ENCODE peak calls at places on chromosomes 2 and 18, in four cellular contexts. U, V, J and C are unnamed samples.

GRCh38 chr2:129812071-129812470 is 167.4 kb upstream of the RAB6C start:
- DNase-seq in V (peak), U (no peak), J (no peak), C (no peak)

GRCh38 chr2:59413751-59414570 is 1139.5 kb downstream of the BCL11A start:
- DNase-seq in V (no peak), J (no peak), U (no peak), C (no peak)

GRCh38 chr2:694174-694573 is 17.0 kb upstream of the TMEM18 start:
- DNase-seq in U (no peak), J (no peak), V (no peak), C (no peak)

GRCh38 chr2:121239471-121239870 is 45.5 kb downstream of the TFCP2L1 start:
- DNase-seq in U (no peak), V (no peak), J (no peak), C (no peak)

GRCh38 chr2:230503798-230504197 is 87.8 kb downstream of the SP100 start:
- DNase-seq in U (no peak), J (no peak), V (no peak), C (no peak)

GRCh38 chr2:189018636-189019035 is 44.5 kb downstream of the COL3A1 start:
- DNase-seq in V (no peak), U (no peak), J (no peak), C (no peak)

GRCh38 chr2:50449306-50449705 is 582.6 kb downstream of the NRXN1 start:
- DNase-seq in U (no peak), V (no peak), J (no peak), C (no peak)

GRCh38 chr2:119862127-119862889 is 102.6 kb downstream of the PTPN4 start:
- DNase-seq in V (no peak), U (no peak), J (peak), C (no peak)

GRCh38 chr2:157413342-157414035 is 30.4 kb downstream of the CYTIP start:
- DNase-seq in J (no peak), V (no peak), U (no peak), C (no peak)

GRCh38 chr2:19955544-19956422 is 34.1 kb downstream of the WDR35 start:
- DNase-seq in U (peak), J (peak), V (peak), C (peak)

GRCh38 chr2:101081508-101081907 is 69.7 kb downstream of the TBC1D8 start:
- DNase-seq in V (no peak), J (no peak), U (no peak), C (no peak)

GRCh38 chr2:101152195-101153076 is 1.3 kb upstream of the TBC1D8 start:
- DNase-seq in U (peak), V (peak), J (peak), C (no peak)

GRCh38 chr18:22228930-22229329 is 59.5 kb downstream of the GATA6 start:
- DNase-seq in U (no peak), V (no peak), J (no peak), C (no peak)

GRCh38 chr2:184577741-184578140 is 20.6 kb upstream of the ZNF804A start:
- DNase-seq in J (no peak), U (no peak), V (no peak), C (no peak)

GRCh38 chr2:215677466-215677865 is 241.6 kb upstream of the FN1 start:
- DNase-seq in V (no peak), J (no peak), U (no peak), C (no peak)

GRCh38 chr2:215681799-215682594 is 246.1 kb upstream of the FN1 start:
- DNase-seq in U (no peak), V (no peak), J (no peak), C (no peak)

GRCh38 chr2:215678094-215678493 is 242.2 kb upstream of the FN1 start:
- DNase-seq in U (no peak), V (no peak), J (no peak), C (no peak)

GRCh38 chr2:215683295-215683694 is 247.4 kb upstream of the FN1 start:
- DNase-seq in J (no peak), U (no peak), V (no peak), C (no peak)

DNA sequence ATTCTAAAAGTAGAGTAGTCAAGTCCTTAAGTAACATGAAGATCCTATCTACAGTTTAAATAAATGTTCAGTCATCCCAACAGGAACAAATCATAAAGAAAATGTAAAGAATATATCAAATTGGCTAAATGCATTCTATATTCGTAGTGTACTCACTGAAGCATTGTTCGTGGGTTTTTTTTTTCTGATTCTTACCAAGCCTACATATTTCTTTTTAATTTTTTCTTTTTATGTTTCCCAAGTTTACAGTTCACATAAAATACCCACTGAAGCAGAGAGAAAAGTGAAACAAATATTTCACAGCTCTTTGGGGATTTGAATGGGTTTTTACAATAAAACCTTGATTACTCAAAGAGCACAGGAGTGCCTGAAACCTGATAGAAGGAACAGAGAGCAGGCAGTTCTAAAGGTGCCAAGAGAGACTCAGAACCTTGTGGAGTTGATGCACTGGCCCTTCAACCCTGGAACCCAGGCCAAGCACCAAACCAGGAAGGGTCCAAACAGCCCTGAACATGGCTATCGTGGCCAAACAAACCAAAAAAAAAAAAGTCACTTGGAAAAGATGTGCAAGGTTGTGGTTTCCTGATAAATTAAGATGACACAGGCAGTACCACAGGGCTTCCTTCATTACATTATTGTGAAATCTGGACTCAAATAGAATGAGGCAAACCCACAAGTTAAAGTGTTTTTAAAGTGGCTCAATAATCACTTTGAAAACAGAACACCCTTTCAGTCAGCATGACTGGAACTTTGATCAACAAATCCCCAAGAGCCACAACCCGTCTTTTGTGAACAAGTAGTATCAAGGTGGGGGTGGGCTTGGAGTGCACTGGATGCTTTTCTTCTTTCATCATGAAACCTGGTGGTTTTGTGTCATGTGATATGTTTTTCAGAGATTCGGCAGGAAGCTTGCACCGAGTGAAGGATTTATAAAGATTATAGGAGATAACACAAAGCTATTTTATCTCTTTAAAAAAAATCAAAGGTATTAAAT is 245.0 kb upstream of the FN1 start:
- DNase-seq in U (no peak), J (no peak), V (no peak), C (no peak)
- TF ChIP-seq POLR2A in U (no peak), J (no peak), V (no peak), C (no peak)

DNA sequence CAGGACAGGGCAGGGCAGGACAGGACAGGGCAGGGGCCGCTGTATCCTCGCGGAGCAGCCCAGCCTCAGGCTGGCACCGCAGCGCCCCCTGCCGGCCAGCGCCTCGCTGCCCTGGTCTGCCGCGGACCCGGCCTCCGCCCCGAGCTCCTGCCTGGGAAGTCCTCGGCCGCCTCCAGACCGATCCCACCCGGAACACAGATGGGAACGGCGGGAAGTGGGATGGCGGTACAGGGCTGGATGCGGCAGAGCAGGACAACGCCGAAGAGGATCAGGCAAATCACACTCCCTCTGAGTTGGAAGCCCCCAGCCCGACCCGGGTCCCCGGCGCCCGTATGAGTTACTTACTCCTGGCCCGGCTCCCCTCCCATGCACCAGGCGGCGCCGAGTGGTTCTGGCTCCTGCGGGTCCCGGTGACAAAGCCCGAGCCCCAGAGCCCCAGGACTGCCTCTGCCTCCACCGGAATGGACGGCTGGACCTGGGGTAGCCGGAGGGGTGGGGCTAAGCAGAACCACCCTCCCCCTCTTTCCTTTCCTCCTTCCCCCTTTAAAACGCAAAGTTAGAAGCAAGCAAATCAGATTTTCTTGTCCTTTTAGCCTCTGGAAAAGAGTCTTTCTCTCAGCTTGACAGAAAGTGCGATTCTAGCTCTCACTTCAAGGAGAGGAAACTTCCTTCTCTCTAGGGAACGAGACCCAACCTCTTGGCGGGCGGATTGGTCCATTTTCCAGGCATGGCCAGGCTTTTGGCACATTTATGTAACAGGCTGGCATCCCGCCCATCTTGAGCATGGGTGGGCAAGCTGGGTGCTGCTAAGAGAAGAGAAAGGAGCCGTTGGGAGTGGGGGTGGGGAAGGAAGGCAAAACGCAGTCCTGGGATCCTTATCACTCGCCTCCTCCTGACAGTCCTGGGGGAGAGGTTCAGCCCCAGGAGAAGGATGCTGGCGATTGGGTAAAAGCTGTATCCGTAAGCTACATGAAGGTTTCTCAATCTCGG is at the start of gene TP53I3:
- DNase-seq in U (peak), V (peak), J (peak), C (peak)
- TF ChIP-seq POLR2A in U (peak), V (no peak), J (no peak), C (peak)

GRCh38 chr18:57621252-57621607 is 406 bp downstream of the NARS1 start:
- DNase-seq in V (no peak), U (no peak), J (no peak), C (no peak)

GRCh38 chr18:57624988-57625387 is 3.4 kb upstream of the NARS1 start:
- DNase-seq in U (no peak), V (no peak), J (no peak), C (peak)

DNA sequence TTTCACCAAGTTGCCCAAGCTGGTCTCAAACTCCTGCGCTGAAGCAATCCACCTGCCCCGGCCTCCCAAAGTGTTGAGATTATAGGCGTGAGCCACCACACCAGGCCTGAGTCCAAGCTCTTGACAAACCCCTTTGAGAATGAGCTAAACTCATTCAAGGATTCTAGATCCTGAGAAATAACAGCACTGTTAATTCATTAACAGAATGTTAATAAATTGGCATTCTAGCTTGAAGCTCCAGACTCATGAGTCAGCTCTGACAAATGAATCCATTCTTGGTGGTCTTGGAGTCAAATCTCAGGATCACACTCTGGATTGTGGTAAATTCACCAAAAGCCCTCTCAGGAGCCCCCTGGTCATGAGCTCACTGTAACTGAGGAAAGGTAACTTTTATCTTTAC is 1.8 kb downstream of the NARS1 start:
- DNase-seq in J (no peak), V (no peak), U (no peak), C (no peak)
- TF ChIP-seq POLR2A in J (no peak), V (no peak), U (no peak), C (no peak)

GRCh38 chr2:85744771-85745601 is 8.8 kb upstream of the ATOH8 start:
- DNase-seq in J (no peak), U (peak), V (peak), C (no peak)
- TF ChIP-seq POLR2A in J (no peak), U (no peak), V (no peak), C (no peak)

DNA sequence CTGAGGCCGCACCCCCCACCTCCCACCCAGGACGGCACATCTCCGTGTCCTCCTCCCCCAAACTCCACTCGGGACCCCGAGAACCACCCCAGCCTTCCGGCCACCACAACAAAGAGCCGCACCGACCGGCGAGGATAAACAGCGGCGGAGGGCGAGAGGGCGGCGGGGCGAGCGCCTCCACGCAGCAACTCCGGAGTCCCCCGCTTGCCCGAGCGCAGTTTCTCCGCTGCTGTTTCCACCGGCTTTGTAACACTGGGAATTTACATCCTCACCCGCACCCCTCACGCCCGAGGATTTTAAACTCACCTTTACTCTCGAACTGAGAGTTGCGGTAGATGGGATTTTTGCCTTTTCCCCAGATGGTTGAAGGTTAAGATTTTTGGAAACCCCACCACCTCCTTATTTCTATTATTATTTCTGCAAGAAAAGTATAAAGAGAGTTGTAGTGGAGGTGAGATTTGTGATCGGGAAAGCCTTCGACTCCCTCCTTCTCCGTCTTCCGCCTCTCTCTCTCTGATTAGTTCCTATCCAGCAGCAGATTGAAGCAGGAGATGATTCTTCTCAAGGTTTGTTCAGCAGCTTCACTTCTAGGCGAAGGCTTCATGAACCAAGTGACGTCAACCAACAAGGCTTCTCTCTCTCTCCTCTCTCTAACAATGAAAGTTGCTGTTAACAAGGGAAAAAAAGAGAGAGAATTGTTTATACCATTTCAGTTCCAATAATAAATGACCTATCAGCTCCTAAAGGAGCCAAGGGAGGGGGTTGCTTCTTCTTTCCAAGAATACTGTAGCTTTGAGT is at the start of gene BAZ2B:
- DNase-seq in J (no peak), V (no peak), U (peak), C (peak)
- TF ChIP-seq POLR2A in J (no peak), V (no peak), U (peak), C (peak)